ENCODE peak calls at places on chromosomes 2 and 18, in six cellular contexts. I, F, S, L, R and V are unnamed samples.

GRCh38 chr2:121999273-121999672 is 243.8 kb downstream of the TSN start:
- DNase-seq in I (no peak), F (no peak), S (peak; percentile 86), L (peak; percentile 23), R (no peak), V (peak; percentile 12)

GRCh38 chr2:192146069-192147006 is 48.4 kb downstream of the TMEFF2 start:
- DNase-seq in I (no peak), F (no peak), S (no peak), L (peak; percentile 50), R (no peak), V (peak; percentile 20)

GRCh38 chr2:151506170-151506569 is 96.5 kb downstream of the RIF1 start:
- DNase-seq in I (no peak), F (no peak), S (no peak), L (no peak), R (no peak), V (no peak)

GRCh38 chr18:635171-635570 is 22.3 kb upstream of the TYMS start:
- DNase-seq in I (no peak), F (no peak), S (peak; percentile 60), L (no peak), R (no peak), V (peak; percentile 35)

GRCh38 chr18:33711514-33711913 is 133.5 kb downstream of the ASXL3 start:
- DNase-seq in I (no peak), F (no peak), S (peak; percentile 20), L (no peak), R (no peak), V (no peak)

GRCh38 chr18:44895176-44895798 is 214.6 kb downstream of the SETBP1 start:
- DNase-seq in I (peak; percentile 8), F (no peak), S (peak; percentile 84), L (no peak), R (no peak), V (peak; percentile 68)

GRCh38 chr2:47309472-47309951 is 93.4 kb upstream of the MSH2 start:
- DNase-seq in I (no peak), F (no peak), S (no peak), L (no peak), R (no peak), V (no peak)

GRCh38 chr18:28005164-28005563 is 171.8 kb downstream of the CDH2 start:
- DNase-seq in I (no peak), F (no peak), S (no peak), L (no peak), R (no peak), V (no peak)

GRCh38 chr2:235724964-235725603 is 231.2 kb downstream of the AGAP1 start:
- DNase-seq in I (no peak), F (no peak), S (no peak), L (no peak), R (no peak), V (no peak)

GRCh38 chr2:46050027-46050426 is 247.2 kb upstream of the EPAS1 start:
- DNase-seq in I (no peak), F (no peak), S (no peak), L (no peak), R (no peak), V (no peak)

GRCh38 chr18:80253871-80254492 is 6.7 kb upstream of the PARD6G start:
- DNase-seq in I (no peak), F (no peak), S (no peak), L (peak; percentile 44), R (no peak), V (no peak)

GRCh38 chr2:10897956-10898355 is 13.8 kb upstream of the KCNF1 start:
- DNase-seq in I (no peak), F (no peak), S (no peak), L (no peak), R (no peak), V (no peak)